ENCODE peak calls at places on chromosomes 12 and 14, in eight cellular contexts. F is H4, H is neural crest cell, V is sigmoid colon, B is H9, N is progenitor cell of endocrine pancreas, U is cerebellar cortex, K is right atrium auricular region. T is an unnamed sample.

GRCh38 chr12:54419088-54419887 is at the start of gene ITGA5:
- DNase-seq in F (peak), N (no peak), V (peak), B (peak), H (peak), K (peak), U (peak), T (peak)

GRCh38 chr14:71139058-71139946 is 232.0 kb downstream of the PCNX1 start:
- DNase-seq in K (no peak), H (peak), V (no peak), B (peak), N (peak), U (peak), F (peak), T (peak)

GRCh38 chr12:12273291-12273957 is 6.6 kb upstream of the LRP6 start:
- DNase-seq in N (no peak), B (no peak), U (no peak), F (no peak), K (no peak), H (no peak), V (no peak), T (no peak)

GRCh38 chr12:53091756-53092155 is 5.7 kb upstream of the IGFBP6 start:
- DNase-seq in B (no peak), U (no peak), K (no peak), F (no peak), V (peak), H (no peak), N (no peak), T (no peak)

GRCh38 chr14:40697221-40697620 is 909.5 kb upstream of the LRFN5 start:
- DNase-seq in H (no peak), K (no peak), B (no peak), U (no peak), V (no peak), F (no peak), N (no peak), T (no peak)

GRCh38 chr14:90472632-90473031 is 75.8 kb downstream of the CALM1 start:
- DNase-seq in F (no peak), V (no peak), K (no peak), N (no peak), B (no peak), U (no peak), H (no peak), T (no peak)

GRCh38 chr12:51238510-51239334 is at the start of gene DAZAP2:
- DNase-seq in K (peak), H (peak), B (peak), N (peak), U (peak), F (peak), V (peak), T (peak)

GRCh38 chr14:39474416-39474911 is 42.2 kb upstream of the FBXO33 start:
- DNase-seq in F (no peak), H (no peak), B (no peak), V (no peak), K (no peak), N (no peak), U (no peak), T (peak)

GRCh38 chr14:99035268-99035667 is 236.7 kb downstream of the BCL11B start:
- DNase-seq in H (no peak), V (peak), B (no peak), K (peak), F (peak), N (no peak), U (peak), T (no peak)

GRCh38 chr14:38481939-38482678 is 226.2 kb upstream of the CLEC14A start:
- DNase-seq in B (peak), F (peak), V (no peak), N (no peak), H (no peak), U (no peak), K (no peak), T (no peak)

GRCh38 chr14:77458249-77458950 is 507 bp downstream of the AHSA1 start:
- DNase-seq in B (peak), N (no peak), H (peak), F (no peak), K (no peak), V (no peak), U (peak), T (peak)

GRCh38 chr12:40171501-40171900 is 53.3 kb upstream of the LRRK2 start:
- DNase-seq in B (no peak), H (no peak), N (no peak), U (no peak), K (no peak), V (no peak), F (no peak), T (no peak)

GRCh38 chr14:91242635-91243034 is 1.9 kb downstream of the GPR68 start:
- DNase-seq in F (no peak), U (no peak), V (no peak), H (no peak), K (no peak), B (no peak), N (no peak), T (no peak)

GRCh38 chr14:71753126-71753830 is 179.0 kb upstream of the RGS6 start:
- DNase-seq in N (peak), F (peak), K (peak), H (peak), U (peak), B (peak), V (peak), T (peak)

GRCh38 chr12:122865268-122866231 is 30.3 kb downstream of the HIP1R start:
- DNase-seq in U (peak), N (no peak), V (peak), F (no peak), B (no peak), K (no peak), H (no peak), T (peak)

GRCh38 chr14:72682188-72682587 is 211.7 kb downstream of the DPF3 start:
- DNase-seq in N (no peak), F (no peak), U (no peak), B (no peak), K (no peak), H (no peak), V (no peak), T (no peak)

GRCh38 chr12:117155278-117156060 is 34.8 kb downstream of the FBXO21 start:
- DNase-seq in U (peak), V (no peak), B (peak), H (peak), F (peak), K (no peak), N (peak), T (peak)

GRCh38 chr14:77574446-77575125 is 41.9 kb downstream of the SPTLC2 start:
- DNase-seq in U (no peak), V (no peak), N (no peak), K (no peak), F (no peak), H (no peak), B (no peak), T (no peak)

GRCh38 chr12:57864811-57865751 is 18.6 kb upstream of the CTDSP2 start:
- DNase-seq in K (peak), N (peak), U (peak), V (peak), B (no peak), H (peak), F (peak), T (peak)

GRCh38 chr14:100374270-100374669 is 51.1 kb downstream of the SLC25A47 start:
- DNase-seq in K (no peak), B (no peak), U (no peak), F (no peak), N (no peak), V (no peak), H (no peak), T (no peak)

GRCh38 chr14:34110531-34110930 is 159.7 kb upstream of the EGLN3 start:
- DNase-seq in K (no peak), N (no peak), B (no peak), H (no peak), V (no peak), F (no peak), U (no peak), T (no peak)

GRCh38 chr14:79732911-79733310 is 478.4 kb downstream of the DIO2 start:
- DNase-seq in H (no peak), K (no peak), F (no peak), N (no peak), V (no peak), B (no peak), U (no peak), T (no peak)

GRCh38 chr14:74619672-74620131 is 7.7 kb upstream of the LTBP2 start:
- DNase-seq in B (no peak), V (peak), F (peak), K (peak), H (no peak), N (no peak), U (peak), T (no peak)

GRCh38 chr14:71115306-71115705 is 208.0 kb downstream of the PCNX1 start:
- DNase-seq in K (no peak), N (no peak), U (no peak), F (no peak), V (no peak), B (no peak), H (no peak), T (no peak)

GRCh38 chr12:48765753-48766162 is 23.1 kb downstream of the ADCY6 start:
- DNase-seq in K (no peak), F (no peak), N (no peak), V (no peak), B (no peak), U (no peak), H (no peak), T (no peak)

GRCh38 chr14:65941091-65941490 is 528.6 kb downstream of the FUT8 start:
- DNase-seq in K (no peak), N (no peak), B (no peak), H (no peak), U (no peak), F (no peak), V (no peak), T (no peak)

GRCh38 chr12:116352315-116352835 is 74.9 kb upstream of the MED13L start:
- DNase-seq in K (no peak), V (no peak), U (no peak), B (no peak), N (no peak), H (no peak), F (no peak), T (no peak)

GRCh38 chr12:75481774-75482173 is 1.2 kb downstream of the GLIPR1 start:
- DNase-seq in B (no peak), N (no peak), H (no peak), K (no peak), F (peak), V (no peak), U (no peak), T (no peak)

GRCh38 chr14:32059702-32060101 is 17.4 kb upstream of the ARHGAP5 start:
- DNase-seq in B (no peak), N (no peak), K (no peak), U (no peak), H (no peak), V (no peak), F (no peak), T (no peak)

GRCh38 chr12:24617471-24617870 is 331.4 kb downstream of the BCAT1 start:
- DNase-seq in K (no peak), N (no peak), H (no peak), F (no peak), V (no peak), B (no peak), U (no peak), T (no peak)

GRCh38 chr12:14264777-14265176 is 100.7 kb upstream of the ATF7IP start:
- DNase-seq in U (no peak), N (no peak), V (no peak), F (peak), K (no peak), B (no peak), H (no peak), T (no peak)

GRCh38 chr12:120999191-121000120 is 16.8 kb downstream of the C12orf43 start:
- DNase-seq in K (no peak), V (no peak), B (peak), N (no peak), H (no peak), F (no peak), U (no peak), T (no peak)

GRCh38 chr14:53380041-53380440 is 226.9 kb upstream of the DDHD1 start:
- DNase-seq in B (no peak), K (no peak), N (no peak), V (no peak), U (no peak), F (no peak), H (no peak), T (no peak)

GRCh38 chr12:25328082-25328712 is 77.5 kb upstream of the KRAS start:
- DNase-seq in K (no peak), U (no peak), B (no peak), H (no peak), N (no peak), V (no peak), F (peak), T (no peak)

GRCh38 chr12:30694971-30695326 is 720 bp downstream of the IPO8 start:
- DNase-seq in F (peak), B (peak), N (peak), V (peak), H (peak), U (peak), K (no peak), T (peak)

GRCh38 chr12:50302686-50303085 is 19.4 kb upstream of the LIMA1 start:
- DNase-seq in U (no peak), V (no peak), K (no peak), B (no peak), N (no peak), F (no peak), H (no peak), T (no peak)